ENCODE peak calls at places on chromosome 12, in four cellular contexts. D is tibial artery, N is HCT116, R is body of pancreas. G is an unnamed sample.
A peak's percentile ranks its signal among the peaks of the same experiment; 100 is the strongest.

GRCh38 chr12:132537049-132537448 is 47.1 kb downstream of the FBRSL1 start:
- DNase-seq in D (no peak), N (no peak), R (no peak), G (no peak)

GRCh38 chr12:130428116-130428515 is 90.4 kb downstream of the PIWIL1 start:
- DNase-seq in D (peak; percentile 15), N (no peak), R (no peak), G (no peak)

GRCh38 chr12:88944403-88944802 is 364.1 kb upstream of the KITLG start:
- DNase-seq in D (no peak), N (peak; percentile 71), R (no peak), G (no peak)

GRCh38 chr12:53950441-53950781 is 4.3 kb upstream of the HOXC12 start:
- DNase-seq in D (no peak), N (no peak), R (no peak), G (no peak)

GRCh38 chr12:177980-178714 is 35.8 kb downstream of the SLC6A12 start:
- DNase-seq in D (no peak), N (no peak), R (no peak), G (no peak)

GRCh38 chr12:1656894-1657293 is 27.9 kb downstream of the WNT5B start:
- DNase-seq in D (no peak), N (no peak), R (no peak), G (no peak)

GRCh38 chr12:104551313-104551931 is 94.7 kb downstream of the CHST11 start:
- DNase-seq in D (no peak), N (no peak), R (no peak), G (no peak)

GRCh38 chr12:111904438-111904837 is 62.4 kb downstream of the MAPKAPK5 start:
- DNase-seq in D (no peak), N (no peak), R (no peak), G (no peak)

GRCh38 chr12:82725741-82726140 is 39.0 kb downstream of the TMTC2 start:
- DNase-seq in D (no peak), N (no peak), R (no peak), G (no peak)

GRCh38 chr12:40093512-40093911 is 12.4 kb downstream of the SLC2A13 start:
- DNase-seq in D (no peak), N (no peak), R (no peak), G (no peak)

GRCh38 chr12:56071648-56072047 is 8.3 kb upstream of the ERBB3 start:
- DNase-seq in D (no peak), N (no peak), R (no peak), G (no peak)

GRCh38 chr12:127559349-127560040 is 707.5 kb upstream of the TMEM132C start:
- DNase-seq in D (no peak), N (no peak), R (peak; percentile 16), G (no peak)

GRCh38 chr12:112971248-112971647 is 7.1 kb upstream of the OAS2 start:
- DNase-seq in D (no peak), N (no peak), R (no peak), G (no peak)

GRCh38 chr12:56461235-56462159 is 6.9 kb upstream of the SPRYD4 start:
- DNase-seq in D (no peak), N (no peak), R (no peak), G (no peak)

GRCh38 chr12:51013441-51013840 is 12.7 kb downstream of the SLC11A2 start:
- DNase-seq in D (no peak), N (no peak), R (no peak), G (no peak)

GRCh38 chr12:43805149-43805856 is 814 bp downstream of the TWF1 start:
- DNase-seq in D (no peak), N (no peak), R (peak; percentile 7), G (no peak)

GRCh38 chr12:94762259-94762942 is 112.0 kb upstream of the TMCC3 start:
- DNase-seq in D (no peak), N (no peak), R (no peak), G (no peak)

GRCh38 chr12:91099836-91100235 is 11.5 kb downstream of the LUM start:
- DNase-seq in D (no peak), N (no peak), R (no peak), G (no peak)

GRCh38 chr12:28704477-28705169 is 444.5 kb upstream of the FAR2 start:
- DNase-seq in D (no peak), N (no peak), R (no peak), G (no peak)

GRCh38 chr12:41697161-41697560 is 447.5 kb downstream of the GXYLT1 start:
- DNase-seq in D (no peak), N (no peak), R (no peak), G (no peak)

GRCh38 chr12:121793836-121794531 is 496 bp upstream of the RHOF start:
- DNase-seq in D (peak; percentile 84), N (peak; percentile 89), R (peak; percentile 92), G (peak; percentile 93)

GRCh38 chr12:47378222-47378582 is 298.4 kb upstream of the AMIGO2 start:
- DNase-seq in D (no peak), N (no peak), R (no peak), G (no peak)

GRCh38 chr12:49055978-49056754 is 4.4 kb downstream of the KMT2D start:
- DNase-seq in D (peak; percentile 75), N (peak; percentile 35), R (peak; percentile 85), G (peak; percentile 62)

GRCh38 chr12:15534870-15535269 is 212.6 kb downstream of the PTPRO start:
- DNase-seq in D (peak; percentile 52), N (no peak), R (peak; percentile 43), G (no peak)

GRCh38 chr12:46499901-46500300 is 127.3 kb upstream of the SLC38A2 start:
- DNase-seq in D (no peak), N (no peak), R (no peak), G (no peak)

GRCh38 chr12:25186038-25186787 is 8.7 kb downstream of the DNAI7 start:
- DNase-seq in D (no peak), N (no peak), R (no peak), G (no peak)

GRCh38 chr12:54991161-54991991 is 6.8 kb upstream of the TESPA1 start:
- DNase-seq in D (no peak), N (no peak), R (no peak), G (peak; percentile 36)

GRCh38 chr12:75437564-75437963 is 43.0 kb upstream of the GLIPR1 start:
- DNase-seq in D (no peak), N (no peak), R (no peak), G (no peak)

GRCh38 chr12:4423528-4424195 is 22.0 kb downstream of the FGF6 start:
- DNase-seq in D (no peak), N (no peak), R (no peak), G (no peak)

GRCh38 chr12:82835217-82835616 is 148.5 kb downstream of the TMTC2 start:
- DNase-seq in D (no peak), N (peak; percentile 26), R (no peak), G (no peak)

GRCh38 chr12:48824112-48824511 is 5.8 kb downstream of the CACNB3 start:
- DNase-seq in D (no peak), N (no peak), R (no peak), G (no peak)

GRCh38 chr12:123153906-123154305 is 3.0 kb upstream of the PITPNM2 start:
- DNase-seq in D (no peak), N (no peak), R (no peak), G (no peak)

GRCh38 chr12:86914716-86915115 is 658.5 kb upstream of the MGAT4C start:
- DNase-seq in D (peak; percentile 29), N (peak; percentile 39), R (no peak), G (no peak)

GRCh38 chr12:6828671-6829531 is 694 bp downstream of the P3H3 start:
- DNase-seq in D (peak; percentile 52), N (no peak), R (peak; percentile 71), G (no peak)

GRCh38 chr12:68331500-68331868 is 678 bp downstream of the MDM1 start:
- DNase-seq in D (no peak), N (no peak), R (no peak), G (no peak)

GRCh38 chr12:65323025-65323424 is 44.5 kb downstream of the MSRB3 start:
- DNase-seq in D (no peak), N (no peak), R (no peak), G (no peak)
- H3K4me1 ChIP-seq in D (peaks cover 60% of the 10 kb centered on the region), N (peaks cover 53% of the 10 kb centered on the region), R (peaks cover 13% of the 10 kb centered on the region), G (no peaks in the 10 kb centered on the region)

GRCh38 chr12:117044311-117044710 is 54.9 kb downstream of the TESC start:
- DNase-seq in D (no peak), N (no peak), R (no peak), G (no peak)

GRCh38 chr12:117046425-117046824 is 52.8 kb downstream of the TESC start:
- DNase-seq in D (no peak), N (no peak), R (no peak), G (no peak)

GRCh38 chr12:117045998-117046374 is 53.2 kb downstream of the TESC start:
- DNase-seq in D (no peak), N (no peak), R (no peak), G (no peak)

GRCh38 chr12:117044790-117045174 is 54.4 kb downstream of the TESC start:
- DNase-seq in D (no peak), N (no peak), R (no peak), G (no peak)

GRCh38 chr12:117045175-117045997 is 53.8 kb downstream of the TESC start:
- DNase-seq in D (no peak), N (no peak), R (no peak), G (no peak)
- H3K4me1 ChIP-seq in D (peaks cover 29% of the 10 kb centered on the region), N (peaks cover 21% of the 10 kb centered on the region), R (peaks cover 27% of the 10 kb centered on the region), G (no peaks in the 10 kb centered on the region)

DNA sequence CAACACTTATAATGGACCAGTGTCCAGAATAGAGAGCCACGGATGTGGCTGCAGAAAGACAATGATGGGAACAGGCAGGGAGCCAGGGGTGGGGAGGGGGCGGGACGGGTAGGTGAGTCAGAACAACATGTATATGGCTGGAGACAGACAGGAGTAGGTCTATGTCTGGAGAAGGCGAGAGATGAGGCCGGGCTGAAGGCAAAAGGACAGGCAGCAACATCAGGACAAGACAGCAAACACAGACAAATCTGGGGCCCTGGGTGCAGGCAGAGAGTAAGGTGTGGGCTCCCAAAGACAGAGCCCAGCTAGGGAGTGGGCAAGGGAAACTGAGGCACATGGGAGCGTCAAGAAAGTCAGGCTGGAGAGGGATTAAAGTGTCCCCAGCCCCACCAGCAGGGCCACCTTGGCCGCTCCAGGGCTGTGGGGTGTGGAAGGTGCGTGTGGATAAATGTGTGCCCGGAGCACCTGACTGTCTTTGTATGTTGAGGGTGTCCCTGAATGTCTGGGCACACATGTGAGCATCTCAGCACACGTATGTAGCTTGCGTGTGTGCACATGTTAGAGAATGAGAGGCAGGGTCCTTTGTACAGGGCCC is 44.1 kb downstream of the FAM222A start:
- DNase-seq in D (peak; percentile 10), N (no peak), R (peak; percentile 0), G (no peak)
- H3K4me1 ChIP-seq in D (no peaks in the 10 kb centered on the region), N (peaks cover 2% of the 10 kb centered on the region), R (peaks cover 27% of the 10 kb centered on the region), G (no peaks in the 10 kb centered on the region)

DNA sequence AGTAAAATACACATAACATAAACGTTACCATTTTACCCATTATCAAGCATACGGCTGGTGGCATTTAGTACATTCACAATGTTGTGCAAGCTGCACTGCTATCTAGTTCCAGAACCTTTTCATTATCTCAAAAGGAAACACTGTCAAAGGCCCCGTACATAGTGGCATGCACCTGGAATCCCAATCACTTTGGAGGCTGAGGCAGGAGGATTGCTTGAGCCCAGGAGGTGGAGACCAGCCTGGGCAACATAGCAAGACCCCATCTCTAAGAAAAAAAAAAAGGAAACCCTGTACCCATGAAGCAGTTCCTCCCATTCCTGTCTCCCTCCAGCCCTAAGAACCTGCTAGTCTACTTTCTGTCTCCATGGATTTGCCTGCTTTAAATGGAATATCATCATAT is 7.4 kb upstream of the HVCN1 start:
- DNase-seq in D (no peak), N (no peak), R (no peak), G (no peak)
- H3K4me1 ChIP-seq in D (peaks cover 14% of the 10 kb centered on the region), N (peaks cover 14% of the 10 kb centered on the region), R (peaks cover 15% of the 10 kb centered on the region), G (peaks cover 7% of the 10 kb centered on the region)

G was measured in CD8-positive, alpha-beta T cell.